ENCODE peak calls at places on chromosome 14, in six cellular contexts. One of them, this sample, is unnamed. For H3K36me3, the result is how much of the 10 kb centered on the place peaks cover.

GRCh38 chr14:51382506-51382905 is 142.5 kb downstream of the TMX1 start:
- DNase-seq in heart left ventricle: no peak
- DNase-seq in upper lobe of left lung: peak
- DNase-seq in lung: no peak
- DNase-seq in upper lobe of right lung: no peak
- DNase-seq in adrenal gland: no peak
- DNase-seq in this sample: no peak

GRCh38 chr14:92726135-92726932 is 22.1 kb downstream of the LGMN start:
- DNase-seq in heart left ventricle: peak
- DNase-seq in upper lobe of left lung: peak
- DNase-seq in lung: peak
- DNase-seq in upper lobe of right lung: peak
- DNase-seq in adrenal gland: peak
- DNase-seq in this sample: no peak

GRCh38 chr14:69858801-69859200 is 20.4 kb upstream of the SMOC1 start:
- DNase-seq in heart left ventricle: no peak
- DNase-seq in upper lobe of left lung: no peak
- DNase-seq in lung: no peak
- DNase-seq in upper lobe of right lung: no peak
- DNase-seq in adrenal gland: no peak
- DNase-seq in this sample: no peak

GRCh38 chr14:70894868-70895267 is 12.4 kb upstream of the PCNX1 start:
- DNase-seq in heart left ventricle: no peak
- DNase-seq in upper lobe of left lung: no peak
- DNase-seq in lung: no peak
- DNase-seq in upper lobe of right lung: no peak
- DNase-seq in adrenal gland: no peak
- DNase-seq in this sample: no peak

GRCh38 chr14:32055175-32055574 is 21.9 kb upstream of the ARHGAP5 start:
- DNase-seq in heart left ventricle: no peak
- DNase-seq in upper lobe of left lung: no peak
- DNase-seq in lung: no peak
- DNase-seq in upper lobe of right lung: no peak
- DNase-seq in adrenal gland: no peak
- DNase-seq in this sample: no peak

GRCh38 chr14:29352681-29353080 is 575.0 kb downstream of the PRKD1 start:
- DNase-seq in heart left ventricle: no peak
- DNase-seq in upper lobe of left lung: no peak
- DNase-seq in lung: no peak
- DNase-seq in upper lobe of right lung: no peak
- DNase-seq in adrenal gland: no peak
- DNase-seq in this sample: no peak

GRCh38 chr14:67377916-67378315 is 17.8 kb downstream of the EIF2S1 start:
- DNase-seq in heart left ventricle: no peak
- DNase-seq in upper lobe of left lung: no peak
- DNase-seq in lung: no peak
- DNase-seq in upper lobe of right lung: no peak
- DNase-seq in adrenal gland: no peak
- DNase-seq in this sample: no peak

GRCh38 chr14:68964300-68965093 is 14.6 kb downstream of the ACTN1 start:
- DNase-seq in heart left ventricle: no peak
- DNase-seq in upper lobe of left lung: no peak
- DNase-seq in lung: no peak
- DNase-seq in upper lobe of right lung: no peak
- DNase-seq in adrenal gland: no peak
- DNase-seq in this sample: no peak

GRCh38 chr14:34436960-34437728 is 24.9 kb downstream of the SPTSSA start:
- DNase-seq in heart left ventricle: no peak
- DNase-seq in upper lobe of left lung: no peak
- DNase-seq in lung: no peak
- DNase-seq in upper lobe of right lung: no peak
- DNase-seq in adrenal gland: no peak
- DNase-seq in this sample: no peak

GRCh38 chr14:61193471-61193870 is 87.7 kb downstream of the TMEM30B start:
- DNase-seq in heart left ventricle: no peak
- DNase-seq in upper lobe of left lung: no peak
- DNase-seq in lung: no peak
- DNase-seq in upper lobe of right lung: no peak
- DNase-seq in adrenal gland: no peak
- DNase-seq in this sample: no peak

GRCh38 chr14:51643137-51643536 is 8.6 kb upstream of the FRMD6 start:
- DNase-seq in heart left ventricle: no peak
- DNase-seq in upper lobe of left lung: no peak
- DNase-seq in lung: no peak
- DNase-seq in upper lobe of right lung: no peak
- DNase-seq in adrenal gland: no peak
- DNase-seq in this sample: peak

GRCh38 chr14:72558721-72559120 is 335.2 kb downstream of the DPF3 start:
- DNase-seq in heart left ventricle: no peak
- DNase-seq in upper lobe of left lung: no peak
- DNase-seq in lung: no peak
- DNase-seq in upper lobe of right lung: no peak
- DNase-seq in adrenal gland: no peak
- DNase-seq in this sample: peak

GRCh38 chr14:55979096-55979495 is 139.1 kb upstream of the PELI2 start:
- DNase-seq in heart left ventricle: no peak
- DNase-seq in upper lobe of left lung: no peak
- DNase-seq in lung: no peak
- DNase-seq in upper lobe of right lung: no peak
- DNase-seq in adrenal gland: no peak
- DNase-seq in this sample: no peak

GRCh38 chr14:57725399-57726077 is 140.4 kb downstream of the SLC35F4 start:
- DNase-seq in heart left ventricle: no peak
- DNase-seq in upper lobe of left lung: no peak
- DNase-seq in lung: no peak
- DNase-seq in upper lobe of right lung: no peak
- DNase-seq in adrenal gland: no peak
- DNase-seq in this sample: peak

GRCh38 chr14:70827366-70828151 is 18.2 kb upstream of the MAP3K9 start:
- DNase-seq in heart left ventricle: no peak
- DNase-seq in upper lobe of left lung: no peak
- DNase-seq in lung: no peak
- DNase-seq in upper lobe of right lung: no peak
- DNase-seq in adrenal gland: no peak
- DNase-seq in this sample: no peak

GRCh38 chr14:35405304-35405996 is 901 bp upstream of the NFKBIA start:
- DNase-seq in heart left ventricle: peak
- DNase-seq in upper lobe of left lung: peak
- DNase-seq in lung: no peak
- DNase-seq in upper lobe of right lung: peak
- DNase-seq in adrenal gland: peak
- DNase-seq in this sample: no peak

GRCh38 chr14:75837151-75837787 is 144.5 kb downstream of the TGFB3 start:
- DNase-seq in heart left ventricle: no peak
- DNase-seq in upper lobe of left lung: no peak
- DNase-seq in lung: no peak
- DNase-seq in upper lobe of right lung: no peak
- DNase-seq in adrenal gland: no peak
- DNase-seq in this sample: no peak

GRCh38 chr14:68926236-68926635 is 52.9 kb downstream of the ACTN1 start:
- DNase-seq in heart left ventricle: no peak
- DNase-seq in upper lobe of left lung: no peak
- DNase-seq in lung: no peak
- DNase-seq in upper lobe of right lung: no peak
- DNase-seq in adrenal gland: no peak
- DNase-seq in this sample: no peak

GRCh38 chr14:47332099-47332498 is 343.3 kb downstream of the MDGA2 start:
- DNase-seq in heart left ventricle: no peak
- DNase-seq in upper lobe of left lung: no peak
- DNase-seq in lung: no peak
- DNase-seq in upper lobe of right lung: no peak
- DNase-seq in adrenal gland: no peak
- DNase-seq in this sample: no peak

GRCh38 chr14:61404637-61405036 is 83.3 kb downstream of the PRKCH start:
- DNase-seq in heart left ventricle: no peak
- DNase-seq in upper lobe of left lung: no peak
- DNase-seq in lung: no peak
- DNase-seq in upper lobe of right lung: no peak
- DNase-seq in adrenal gland: no peak
- DNase-seq in this sample: no peak

GRCh38 chr14:73824536-73824935 is 27.1 kb upstream of the PTGR2 start:
- DNase-seq in heart left ventricle: no peak
- DNase-seq in upper lobe of left lung: no peak
- DNase-seq in lung: no peak
- DNase-seq in upper lobe of right lung: no peak
- DNase-seq in adrenal gland: no peak
- DNase-seq in this sample: no peak

GRCh38 chr14:68728342-68729106 is 64.3 kb downstream of the ZFP36L1 start:
- DNase-seq in heart left ventricle: no peak
- DNase-seq in upper lobe of left lung: no peak
- DNase-seq in lung: no peak
- DNase-seq in upper lobe of right lung: no peak
- DNase-seq in adrenal gland: no peak
- DNase-seq in this sample: no peak

GRCh38 chr14:60722163-60722835 is 1.9 kb downstream of the SIX4 start:
- DNase-seq in heart left ventricle: peak
- DNase-seq in upper lobe of left lung: no peak
- DNase-seq in lung: peak
- DNase-seq in upper lobe of right lung: peak
- DNase-seq in adrenal gland: peak
- DNase-seq in this sample: no peak

GRCh38 chr14:98721061-98721460 is 550.9 kb downstream of the BCL11B start:
- DNase-seq in heart left ventricle: no peak
- DNase-seq in upper lobe of left lung: no peak
- DNase-seq in lung: no peak
- DNase-seq in upper lobe of right lung: no peak
- DNase-seq in adrenal gland: no peak
- DNase-seq in this sample: no peak

GRCh38 chr14:106286697-106287290 is 760.4 kb downstream of the TMEM121 start:
- DNase-seq in heart left ventricle: no peak
- DNase-seq in upper lobe of left lung: no peak
- DNase-seq in lung: no peak
- DNase-seq in upper lobe of right lung: no peak
- DNase-seq in adrenal gland: no peak
- DNase-seq in this sample: no peak

GRCh38 chr14:104116544-104117340 is 21.6 kb upstream of the KIF26A start:
- DNase-seq in heart left ventricle: peak
- DNase-seq in upper lobe of left lung: peak
- DNase-seq in lung: peak
- DNase-seq in upper lobe of right lung: peak
- DNase-seq in adrenal gland: no peak
- DNase-seq in this sample: no peak

GRCh38 chr14:104115691-104116543 is 22.5 kb upstream of the KIF26A start:
- DNase-seq in heart left ventricle: peak
- DNase-seq in upper lobe of left lung: peak
- DNase-seq in lung: peak
- DNase-seq in upper lobe of right lung: peak
- DNase-seq in adrenal gland: no peak
- DNase-seq in this sample: no peak

GRCh38 chr14:104118006-104118844 is 20.2 kb upstream of the KIF26A start:
- DNase-seq in heart left ventricle: peak
- DNase-seq in upper lobe of left lung: no peak
- DNase-seq in lung: no peak
- DNase-seq in upper lobe of right lung: peak
- DNase-seq in adrenal gland: no peak
- DNase-seq in this sample: no peak

GRCh38 chr14:104119119-104119699 is 19.2 kb upstream of the KIF26A start:
- DNase-seq in heart left ventricle: peak
- DNase-seq in upper lobe of left lung: no peak
- DNase-seq in lung: no peak
- DNase-seq in upper lobe of right lung: peak
- DNase-seq in adrenal gland: no peak
- DNase-seq in this sample: no peak

GRCh38 chr14:104117341-104118005 is 20.9 kb upstream of the KIF26A start:
- DNase-seq in heart left ventricle: peak
- DNase-seq in upper lobe of left lung: no peak
- DNase-seq in lung: no peak
- DNase-seq in upper lobe of right lung: peak
- DNase-seq in adrenal gland: no peak
- DNase-seq in this sample: no peak
- H3K4me3 ChIP-seq in heart left ventricle: peak
- H3K4me3 ChIP-seq in upper lobe of left lung: peak
- H3K4me3 ChIP-seq in lung: peak
- H3K4me3 ChIP-seq in upper lobe of right lung: peak
- H3K4me3 ChIP-seq in adrenal gland: no peak
- H3K4me3 ChIP-seq in this sample: no peak

DNA sequence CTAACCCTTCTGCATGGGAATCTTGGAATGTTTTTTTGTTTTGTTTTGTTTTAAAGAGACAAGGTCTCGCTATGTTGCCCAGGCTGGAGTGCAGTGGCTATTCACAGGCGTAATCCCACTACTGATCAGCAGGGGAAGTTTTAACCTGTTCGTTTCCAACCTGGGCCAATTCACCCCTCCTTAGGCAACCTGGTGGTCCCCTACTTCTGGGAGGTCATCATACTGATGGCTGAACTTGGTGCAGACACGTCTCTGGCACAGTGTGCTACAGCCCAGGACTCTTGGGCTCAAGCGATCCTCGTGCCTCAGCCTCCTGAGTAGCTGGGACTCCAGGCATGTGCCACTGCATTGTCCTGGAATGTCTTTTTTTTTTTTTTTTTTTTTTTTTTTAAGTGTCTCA is 48.9 kb upstream of the ISM2 start:
- DNase-seq in heart left ventricle: no peak
- DNase-seq in upper lobe of left lung: no peak
- DNase-seq in lung: no peak
- DNase-seq in upper lobe of right lung: no peak
- DNase-seq in adrenal gland: no peak
- DNase-seq in this sample: no peak
- TF ChIP-seq CTCF in heart left ventricle: no peak
- TF ChIP-seq CTCF in upper lobe of left lung: no peak
- TF ChIP-seq CTCF in lung: no peak
- TF ChIP-seq CTCF in upper lobe of right lung: no peak
- TF ChIP-seq CTCF in adrenal gland: no peak
- TF ChIP-seq CTCF in this sample: peak

DNA sequence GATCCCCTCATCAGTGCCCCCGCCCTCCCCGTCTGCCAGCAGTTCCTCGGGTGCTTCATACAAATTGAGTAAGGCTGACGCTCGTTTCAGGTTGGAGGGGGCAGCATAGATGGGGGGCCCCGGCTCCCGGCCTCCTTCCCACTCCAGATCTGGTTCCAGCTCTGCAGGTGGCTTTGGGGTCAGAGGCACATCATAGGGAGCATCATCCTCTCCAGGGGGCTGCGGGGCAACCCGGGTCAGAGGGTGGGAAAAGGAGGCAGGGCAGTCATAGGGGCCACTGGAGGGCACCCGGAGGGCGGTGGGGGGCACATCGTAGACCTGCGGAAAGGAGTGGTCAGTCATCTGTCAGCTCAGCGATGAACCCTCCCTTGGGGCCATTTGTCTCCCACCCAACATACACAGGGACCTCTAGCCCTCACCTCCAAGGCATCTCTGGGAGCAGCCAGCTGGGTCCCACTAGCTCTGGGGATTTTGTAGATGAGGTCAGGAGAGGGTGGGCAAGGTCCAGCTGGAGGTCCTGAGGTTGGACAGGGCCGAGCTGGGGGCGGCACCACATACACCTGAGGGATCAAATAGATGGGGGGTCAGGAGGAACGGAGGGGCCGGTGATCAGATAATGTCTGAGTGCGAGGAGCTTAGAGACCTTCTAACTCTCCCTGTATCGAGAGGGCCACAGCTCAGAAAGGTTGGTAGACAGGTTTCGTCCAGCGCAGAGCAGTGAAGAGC is 5.1 kb downstream of the EFS start:
- DNase-seq in heart left ventricle: no peak
- DNase-seq in upper lobe of left lung: no peak
- DNase-seq in lung: no peak
- DNase-seq in upper lobe of right lung: no peak
- DNase-seq in adrenal gland: no peak
- DNase-seq in this sample: no peak
- H3K36me3 ChIP-seq in heart left ventricle: under half
- H3K36me3 ChIP-seq in upper lobe of left lung: under half
- H3K36me3 ChIP-seq in lung: under half
- H3K36me3 ChIP-seq in upper lobe of right lung: under half
- H3K36me3 ChIP-seq in adrenal gland: under half
- H3K36me3 ChIP-seq in this sample: under half

GRCh38 chr14:94143239-94143638 is 13.8 kb upstream of the IFI27L2 start:
- DNase-seq in heart left ventricle: no peak
- DNase-seq in upper lobe of left lung: no peak
- DNase-seq in lung: no peak
- DNase-seq in upper lobe of right lung: no peak
- DNase-seq in adrenal gland: no peak
- DNase-seq in this sample: no peak
- H3K4me3 ChIP-seq in heart left ventricle: no peak
- H3K4me3 ChIP-seq in upper lobe of left lung: no peak
- H3K4me3 ChIP-seq in lung: no peak
- H3K4me3 ChIP-seq in upper lobe of right lung: no peak
- H3K4me3 ChIP-seq in adrenal gland: no peak
- H3K4me3 ChIP-seq in this sample: no peak